ENCODE peak calls at places on chromosomes 7 and 10, in six cellular contexts. D is stimulated activated CD4-positive, alpha-beta T cell treated with anti-CD3 and anti-CD28 coated beads, Interleukin-12 subunit alpha, Interleukin-12 subunit beta, amount 100 ng/mL, for 4 hours; E is cortex of kidney; U is CD8-positive, alpha-beta memory T cell; N is astrocyte; R is left cardiac atrium. F is an unnamed sample.
A peak's percentile ranks its signal among the peaks of the same experiment; 100 is the strongest.

GRCh38 chr7:44969049-44969700 is 9.6 kb downstream of the MYO1G start:
- DNase-seq in D (no peak), E (no peak), U (no peak), N (no peak), R (no peak), F (no peak)

GRCh38 chr7:1853619-1854520 is 183.8 kb downstream of the ELFN1 start:
- DNase-seq in D (no peak), E (no peak), U (no peak), N (no peak), R (peak; percentile 18), F (no peak)

GRCh38 chr7:44394636-44395035 is 69.2 kb upstream of the CAMK2B start:
- DNase-seq in D (no peak), E (no peak), U (no peak), N (no peak), R (no peak), F (peak; percentile 18)

GRCh38 chr7:28474267-28474618 is 61.9 kb downstream of the CREB5 start:
- DNase-seq in D (no peak), E (no peak), U (no peak), N (no peak), R (no peak), F (no peak)

GRCh38 chr7:83060218-83060617 is 102.5 kb downstream of the PCLO start:
- DNase-seq in D (no peak), E (no peak), U (no peak), N (no peak), R (peak; percentile 22), F (no peak)

GRCh38 chr10:67175354-67175753 is 249.5 kb downstream of the LRRTM3 start:
- DNase-seq in D (no peak), E (no peak), U (no peak), N (no peak), R (no peak), F (no peak)

GRCh38 chr7:24793982-24794648 is 36.9 kb upstream of the GSDME start:
- DNase-seq in D (no peak), E (no peak), U (no peak), N (no peak), R (no peak), F (no peak)

GRCh38 chr10:47453435-47454293 is 30.3 kb downstream of the ANXA8 start:
- DNase-seq in D (no peak), E (no peak), U (no peak), N (no peak), R (no peak), F (no peak)

GRCh38 chr7:9097565-9098060 is 664.2 kb downstream of the NXPH1 start:
- DNase-seq in D (no peak), E (no peak), U (no peak), N (peak; percentile 10), R (no peak), F (no peak)

GRCh38 chr10:125082881-125083575 is 77.3 kb downstream of the CTBP2 start:
- DNase-seq in D (no peak), E (no peak), U (no peak), N (no peak), R (no peak), F (no peak)

GRCh38 chr7:130814753-130815152 is 80.7 kb upstream of the KLF14 start:
- DNase-seq in D (no peak), E (no peak), U (no peak), N (peak; percentile 16), R (no peak), F (no peak)

GRCh38 chr7:45435846-45436245 is 138.3 kb upstream of the ADCY1 start:
- DNase-seq in D (no peak), E (no peak), U (no peak), N (peak; percentile 93), R (no peak), F (no peak)

GRCh38 chr7:55898287-55898686 is 11.0 kb downstream of the ZNF713 start:
- DNase-seq in D (no peak), E (no peak), U (no peak), N (no peak), R (no peak), F (no peak)

GRCh38 chr7:5643280-5643679 is 138.2 kb downstream of the RNF216 start:
- DNase-seq in D (no peak), E (no peak), U (peak; percentile 14), N (no peak), R (peak; percentile 58), F (no peak)

GRCh38 chr7:20191044-20191867 is 25.9 kb downstream of the MACC1 start:
- DNase-seq in D (no peak), E (no peak), U (no peak), N (no peak), R (no peak), F (no peak)

GRCh38 chr10:132162021-132162531 is 24.7 kb upstream of the DPYSL4 start:
- DNase-seq in D (no peak), E (no peak), U (peak; percentile 35), N (no peak), R (no peak), F (no peak)

GRCh38 chr10:47371629-47372485 is 12.2 kb downstream of the ZNF488 start:
- DNase-seq in D (no peak), E (no peak), U (no peak), N (no peak), R (no peak), F (peak; percentile 43)

GRCh38 chr10:14379556-14380330 is 49.0 kb upstream of the FRMD4A start:
- DNase-seq in D (no peak), E (no peak), U (no peak), N (no peak), R (no peak), F (no peak)

GRCh38 chr10:48626986-48627731 is 22.3 kb upstream of the ARHGAP22 start:
- DNase-seq in D (no peak), E (no peak), U (no peak), N (no peak), R (no peak), F (no peak)

GRCh38 chr7:111162692-111163091 is 71.8 kb downstream of the LRRN3 start:
- DNase-seq in D (no peak), E (no peak), U (no peak), N (peak; percentile 45), R (no peak), F (no peak)

GRCh38 chr7:107387573-107388219 is 82.2 kb upstream of the GPR22 start:
- DNase-seq in D (no peak), E (no peak), U (no peak), N (peak; percentile 87), R (no peak), F (no peak)

GRCh38 chr10:74153123-74153522 is 2.1 kb downstream of the ADK start:
- DNase-seq in D (no peak), E (no peak), U (no peak), N (peak; percentile 35), R (no peak), F (no peak)

GRCh38 chr7:73864981-73865711 is 4.2 kb downstream of the TMEM270 start:
- DNase-seq in D (no peak), E (no peak), U (no peak), N (no peak), R (peak; percentile 10), F (no peak)

GRCh38 chr10:22534849-22535604 is 179.4 kb downstream of the PIP4K2A start:
- DNase-seq in D (no peak), E (no peak), U (no peak), N (peak; percentile 50), R (no peak), F (no peak)

GRCh38 chr7:42726066-42726785 is 185.6 kb downstream of the C7orf25 start:
- DNase-seq in D (no peak), E (no peak), U (no peak), N (no peak), R (no peak), F (no peak)

GRCh38 chr7:147014596-147014995 is 898.0 kb downstream of the CNTNAP2 start:
- DNase-seq in D (no peak), E (no peak), U (no peak), N (no peak), R (no peak), F (no peak)

GRCh38 chr7:151506901-151507382 is 12.8 kb downstream of the RHEB start:
- DNase-seq in D (no peak), E (no peak), U (no peak), N (no peak), R (no peak), F (no peak)

GRCh38 chr10:13827418-13827817 is 240.7 kb downstream of the PRPF18 start:
- DNase-seq in D (no peak), E (no peak), U (no peak), N (peak; percentile 65), R (no peak), F (no peak)

GRCh38 chr7:16462618-16463017 is 2.9 kb downstream of the SOSTDC1 start:
- DNase-seq in D (no peak), E (no peak), U (no peak), N (no peak), R (no peak), F (no peak)

GRCh38 chr7:149883452-149883861 is 9.7 kb downstream of the ATP6V0E2 start:
- DNase-seq in D (peak; percentile 39), E (no peak), U (peak; percentile 53), N (no peak), R (peak; percentile 70), F (no peak)

GRCh38 chr7:91835191-91836064 is 45.1 kb downstream of the MTERF1 start:
- DNase-seq in D (no peak), E (no peak), U (no peak), N (no peak), R (no peak), F (no peak)

GRCh38 chr10:48378675-48379074 is 72.2 kb downstream of the MAPK8 start:
- DNase-seq in D (no peak), E (no peak), U (no peak), N (no peak), R (no peak), F (no peak)

GRCh38 chr10:11402392-11402791 is 209.1 kb downstream of the USP6NL start:
- DNase-seq in D (no peak), E (no peak), U (no peak), N (no peak), R (no peak), F (no peak)

GRCh38 chr10:90865400-90865799 is 6.4 kb upstream of the RPP30 start:
- DNase-seq in D (no peak), E (no peak), U (no peak), N (no peak), R (no peak), F (no peak)

GRCh38 chr10:100362570-100363496 is 15.8 kb downstream of the SCD start:
- DNase-seq in D (no peak), E (no peak), U (no peak), N (peak; percentile 23), R (no peak), F (no peak)

GRCh38 chr10:130935897-130936550 is 375.5 kb downstream of the TCERG1L start:
- DNase-seq in D (no peak), E (no peak), U (no peak), N (no peak), R (no peak), F (no peak)

GRCh38 chr10:100634034-100634433 is 98.3 kb downstream of the HIF1AN start:
- DNase-seq in D (no peak), E (no peak), U (no peak), N (no peak), R (no peak), F (no peak)

GRCh38 chr10:86580549-86580886 is 58.9 kb upstream of the WAPL start:
- DNase-seq in D (no peak), E (no peak), U (no peak), N (no peak), R (no peak), F (no peak)

F was measured in right atrium auricular region.